ENCODE peak calls at places on chromosome 5, in seven cellular contexts. R is GM13977, T is AG09309, I is breast epithelium, A is GM20000, G is choroid plexus epithelial cell, E is astrocyte. H is an unnamed sample.

GRCh38 chr5:176980818-176981217 is 25.8 kb downstream of the UIMC1 start:
- DNase-seq in A (no peak), I (no peak), E (no peak), G (no peak), R (no peak), T (no peak), H (no peak)

GRCh38 chr5:96823900-96824351 is 16.2 kb upstream of the ERAP1 start:
- DNase-seq in G (peak), R (no peak), A (no peak), I (peak), E (peak), T (peak), H (no peak)

GRCh38 chr5:139768802-139769465 is 26.7 kb upstream of the PSD2 start:
- DNase-seq in G (no peak), I (no peak), A (no peak), T (no peak), R (no peak), E (no peak), H (no peak)

GRCh38 chr5:86968311-86968753 is 299.4 kb upstream of the RASA1 start:
- DNase-seq in A (peak), E (peak), R (no peak), G (peak), I (peak), T (peak), H (peak)

GRCh38 chr5:37838933-37839341 is 904 bp downstream of the GDNF start:
- DNase-seq in A (peak), E (no peak), G (no peak), T (no peak), R (peak), I (no peak), H (peak)

GRCh38 chr5:83353774-83354173 is 117.8 kb upstream of the VCAN start:
- DNase-seq in I (no peak), R (no peak), E (no peak), T (no peak), G (no peak), A (no peak), H (no peak)

GRCh38 chr5:61329729-61330128 is 2.3 kb upstream of the ZSWIM6 start:
- DNase-seq in G (no peak), I (no peak), A (peak), T (no peak), R (peak), E (no peak), H (peak)

GRCh38 chr5:73544429-73545402 is 20.7 kb downstream of the ANKRA2 start:
- DNase-seq in G (peak), A (no peak), E (no peak), R (no peak), I (peak), T (no peak), H (no peak)

GRCh38 chr5:143361438-143361837 is 42.0 kb downstream of the NR3C1 start:
- DNase-seq in G (peak), A (no peak), E (no peak), R (no peak), T (no peak), I (no peak), H (no peak)

GRCh38 chr5:128273736-128274135 is 190.2 kb downstream of the SLC12A2 start:
- DNase-seq in T (no peak), A (no peak), E (no peak), G (no peak), I (no peak), R (no peak), H (no peak)

GRCh38 chr5:124980174-124980941 is 233.9 kb upstream of the ZNF608 start:
- DNase-seq in A (peak), I (peak), E (no peak), T (no peak), R (no peak), G (no peak), H (peak)

GRCh38 chr5:124157320-124157719 is 589.1 kb downstream of the ZNF608 start:
- DNase-seq in G (peak), T (no peak), A (no peak), R (no peak), I (no peak), E (no peak), H (no peak)

GRCh38 chr5:83567741-83568530 is 96.4 kb downstream of the VCAN start:
- DNase-seq in A (no peak), T (peak), G (peak), E (peak), I (no peak), R (no peak), H (no peak)

GRCh38 chr5:178525906-178526732 is 64.1 kb downstream of the COL23A1 start:
- DNase-seq in A (no peak), E (no peak), I (no peak), R (no peak), G (no peak), T (no peak), H (no peak)

GRCh38 chr5:121704291-121704690 is 147.4 kb upstream of the FTMT start:
- DNase-seq in E (no peak), T (no peak), I (no peak), R (no peak), G (no peak), A (no peak), H (no peak)

GRCh38 chr5:164341056-164341619 is 835.7 kb downstream of the MAT2B start:
- DNase-seq in I (no peak), T (no peak), A (no peak), G (peak), E (peak), R (no peak), H (no peak)

GRCh38 chr5:116923344-116923743 is 348.7 kb upstream of the SEMA6A start:
- DNase-seq in I (no peak), G (no peak), A (no peak), E (no peak), R (no peak), T (no peak), H (no peak)

GRCh38 chr5:90037646-90038045 is 371.9 kb downstream of the CETN3 start:
- DNase-seq in T (no peak), A (no peak), G (peak), I (no peak), R (no peak), E (peak), H (no peak)

GRCh38 chr5:139812323-139812722 is 16.7 kb downstream of the PSD2 start:
- DNase-seq in A (no peak), R (no peak), T (no peak), I (no peak), E (no peak), G (no peak), H (no peak)

GRCh38 chr5:167245871-167246270 is 1045.6 kb upstream of the WWC1 start:
- DNase-seq in R (no peak), G (peak), T (no peak), I (no peak), A (no peak), E (no peak), H (no peak)

GRCh38 chr5:93916872-93917271 is 175.5 kb upstream of the POU5F2 start:
- DNase-seq in E (no peak), I (no peak), T (no peak), G (no peak), R (no peak), A (no peak), H (no peak)

GRCh38 chr5:93920956-93921355 is 179.6 kb upstream of the POU5F2 start:
- DNase-seq in I (no peak), T (no peak), G (no peak), R (no peak), E (no peak), A (no peak), H (no peak)

GRCh38 chr5:93909356-93909755 is 168.0 kb upstream of the POU5F2 start:
- DNase-seq in A (no peak), E (no peak), I (no peak), R (no peak), T (no peak), G (no peak), H (no peak)

DNA sequence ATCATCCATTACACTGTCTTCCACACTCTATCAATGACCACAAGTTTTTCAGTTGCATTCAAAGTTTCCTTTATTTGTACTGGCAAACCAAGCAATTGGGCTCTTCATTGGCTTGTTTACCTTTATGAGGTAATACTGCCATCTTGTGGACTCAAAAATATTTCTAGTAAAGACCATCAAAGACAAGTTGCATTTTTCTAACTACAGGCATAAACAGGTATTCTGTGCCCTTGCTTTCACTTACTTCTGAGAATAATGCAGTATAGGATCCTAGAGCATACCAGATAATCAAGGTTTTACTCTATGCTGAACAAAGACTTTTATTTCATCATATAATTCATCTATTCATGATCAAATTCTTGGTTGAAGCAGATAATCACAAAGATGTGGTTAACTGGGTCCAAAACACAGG is 173.7 kb upstream of the POU5F2 start:
- DNase-seq in G (peak), A (peak), I (no peak), E (peak), R (peak), T (no peak), H (peak)
- TF ChIP-seq CTCF in G (peak), A (peak), I (peak), E (peak), R (peak), T (peak), H (no peak)

GRCh38 chr5:94326579-94326978 is 291.8 kb downstream of the KIAA0825 start:
- DNase-seq in E (peak), T (no peak), R (no peak), A (no peak), G (no peak), I (no peak), H (no peak)
- TF ChIP-seq CTCF in E (peak), T (peak), R (no peak), A (no peak), G (no peak), I (no peak), H (no peak)

DNA sequence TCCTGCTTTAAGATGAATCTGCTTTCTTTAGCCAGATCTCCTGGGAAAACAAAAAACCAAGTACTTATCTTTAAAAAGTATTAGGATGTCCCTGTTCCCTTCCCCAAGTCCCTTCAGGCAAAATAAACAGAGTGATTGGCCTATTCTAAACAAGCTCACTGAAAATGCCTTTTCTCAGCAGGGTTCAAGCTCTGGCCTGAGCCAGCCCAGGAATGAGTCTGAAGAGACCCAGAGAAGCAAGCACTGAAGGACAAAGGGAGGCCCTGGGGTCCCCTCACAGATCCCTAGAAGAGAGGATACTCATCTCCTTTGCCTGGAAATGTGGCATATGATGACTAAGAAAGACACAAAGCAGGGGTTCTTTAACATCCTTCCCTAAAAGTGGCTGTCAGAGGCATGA is 66.8 kb upstream of the MAP1B start:
- DNase-seq in I (no peak), R (no peak), G (no peak), E (no peak), A (no peak), T (no peak), H (no peak)
- TF ChIP-seq CTCF in I (no peak), R (no peak), G (no peak), E (no peak), A (no peak), T (no peak), H (no peak)

GRCh38 chr5:1252681-1253080 is 27.5 kb downstream of the SLC6A18 start:
- DNase-seq in E (no peak), G (no peak), T (no peak), A (no peak), I (no peak), R (no peak), H (no peak)

GRCh38 chr5:1251678-1252580 is 26.7 kb downstream of the SLC6A18 start:
- DNase-seq in G (no peak), R (no peak), T (no peak), I (no peak), A (no peak), E (no peak), H (no peak)

GRCh38 chr5:1255081-1255561 is 29.9 kb downstream of the SLC6A18 start:
- DNase-seq in A (no peak), I (no peak), T (no peak), G (no peak), R (no peak), E (no peak), H (no peak)

GRCh38 chr5:1254196-1254595 is 29.0 kb downstream of the SLC6A18 start:
- DNase-seq in I (no peak), R (no peak), T (no peak), E (no peak), G (no peak), A (no peak), H (no peak)

GRCh38 chr5:1253456-1254105 is 28.4 kb downstream of the SLC6A18 start:
- DNase-seq in G (no peak), E (no peak), I (no peak), T (no peak), R (no peak), A (no peak), H (no peak)
- TF ChIP-seq CTCF in G (no peak), E (no peak), I (no peak), T (no peak), R (no peak), A (no peak), H (no peak)

DNA sequence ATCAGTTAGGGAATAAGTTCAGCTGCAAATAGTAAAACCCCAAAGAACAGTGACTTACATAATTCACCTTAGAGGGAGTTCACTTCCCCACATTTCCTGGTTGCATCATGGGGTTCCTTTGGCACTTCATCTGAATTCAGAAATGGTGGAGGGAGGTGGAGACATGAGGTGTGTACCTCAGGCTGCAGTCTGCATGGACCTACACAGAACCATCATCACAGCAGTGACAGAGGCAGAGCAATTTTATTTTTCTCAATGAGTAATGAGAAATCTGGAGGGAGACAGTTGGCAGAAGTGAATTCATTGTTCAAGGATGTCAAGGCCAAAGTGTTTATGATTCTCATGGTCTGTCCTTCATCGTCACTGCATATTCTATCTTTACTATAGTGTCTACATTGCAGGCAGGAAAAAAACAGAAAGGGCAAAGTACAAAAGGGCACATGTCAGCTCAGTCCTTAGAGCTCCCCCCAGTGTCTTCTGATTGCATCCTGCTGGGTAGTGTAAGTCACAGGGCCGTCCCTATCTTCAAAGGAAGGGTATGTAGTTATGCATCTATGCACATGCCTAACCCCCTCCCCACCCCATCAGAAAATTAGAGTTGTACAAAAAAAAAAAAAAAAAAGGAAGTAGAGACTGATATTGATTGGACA is 132.8 kb upstream of the APC start:
- DNase-seq in E (no peak), G (peak), I (no peak), A (peak), R (peak), T (no peak), H (peak)
- TF ChIP-seq CTCF in E (no peak), G (no peak), I (no peak), A (peak), R (peak), T (peak), H (peak)

GRCh38 chr5:168472329-168472728 is 13.9 kb upstream of the RARS1 start:
- DNase-seq in A (no peak), T (peak), R (no peak), I (peak), E (peak), G (peak), H (no peak)
- TF ChIP-seq CTCF in A (no peak), T (peak), R (no peak), I (peak), E (peak), G (peak), H (no peak)

GRCh38 chr5:62340392-62340791 is 34.4 kb downstream of the KIF2A start:
- DNase-seq in R (no peak), G (peak), T (no peak), E (no peak), A (no peak), I (no peak), H (no peak)
- TF ChIP-seq CTCF in R (peak), G (peak), T (peak), E (no peak), A (no peak), I (no peak), H (no peak)

GRCh38 chr5:36147681-36148080 is 4.0 kb downstream of the LMBRD2 start:
- DNase-seq in G (peak), E (no peak), T (no peak), A (no peak), I (no peak), R (no peak), H (no peak)
- TF ChIP-seq CTCF in G (no peak), E (no peak), T (no peak), A (no peak), I (no peak), R (no peak), H (no peak)